ENCODE peak calls at places on chromosomes 7 and 10, in eight cellular contexts. Q is gastrocnemius medialis, N is GM23338, J is fibroblast of lung, A is tibial nerve, K is neuronal stem cell, L is heart right ventricle, H is A549. Y is an unnamed sample.

GRCh38 chr10:132137111-132138072 is 49.4 kb upstream of the DPYSL4 start:
- DNase-seq in J (no peak), H (no peak), Q (no peak), K (no peak), N (no peak), L (no peak), A (no peak), Y (no peak)

GRCh38 chr7:35802102-35802466 is 1.2 kb downstream of the SEPTIN7 start:
- DNase-seq in K (no peak), N (no peak), L (no peak), H (no peak), A (no peak), J (no peak), Q (no peak), Y (no peak)

GRCh38 chr7:31553636-31554035 is 39.7 kb downstream of the ITPRID1 start:
- DNase-seq in Q (no peak), J (no peak), L (no peak), H (no peak), A (no peak), N (no peak), K (no peak), Y (peak; percentile 26)

GRCh38 chr10:113053091-113053490 is 103.0 kb downstream of the TCF7L2 start:
- DNase-seq in J (no peak), A (no peak), Q (peak; percentile 31), K (no peak), H (no peak), L (peak; percentile 54), N (peak; percentile 67), Y (no peak)

GRCh38 chr10:24349379-24350110 is 140.6 kb downstream of the KIAA1217 start:
- DNase-seq in L (no peak), K (no peak), H (no peak), N (no peak), Q (no peak), J (peak; percentile 77), A (no peak), Y (no peak)

GRCh38 chr7:102042016-102042656 is 224.7 kb downstream of the CUX1 start:
- DNase-seq in J (peak; percentile 18), N (no peak), L (no peak), H (peak; percentile 54), K (no peak), Q (no peak), A (no peak), Y (no peak)

GRCh38 chr10:12782537-12782936 is 219.0 kb downstream of the CCDC3 start:
- DNase-seq in H (peak; percentile 61), A (no peak), Q (no peak), K (peak; percentile 27), J (peak; percentile 31), L (peak; percentile 29), N (peak; percentile 72), Y (peak; percentile 32)

GRCh38 chr10:338176-339037 is 203.2 kb downstream of the ZMYND11 start:
- DNase-seq in A (no peak), J (peak; percentile 69), L (no peak), H (peak; percentile 61), N (no peak), K (no peak), Q (no peak), Y (peak; percentile 70)

GRCh38 chr10:49320191-49320590 is 21.2 kb downstream of the C10orf71 start:
- DNase-seq in A (no peak), N (no peak), L (no peak), H (no peak), K (no peak), Q (peak; percentile 11), J (no peak), Y (no peak)

GRCh38 chr7:94512735-94513564 is 3.3 kb downstream of the CASD1 start:
- DNase-seq in J (no peak), K (no peak), H (no peak), A (no peak), Q (no peak), L (no peak), N (no peak), Y (no peak)

GRCh38 chr10:95814011-95814727 is 58.2 kb downstream of the ENTPD1 start:
- DNase-seq in A (peak; percentile 21), J (peak; percentile 74), Q (no peak), L (no peak), N (peak; percentile 30), K (no peak), H (no peak), Y (no peak)

DNA sequence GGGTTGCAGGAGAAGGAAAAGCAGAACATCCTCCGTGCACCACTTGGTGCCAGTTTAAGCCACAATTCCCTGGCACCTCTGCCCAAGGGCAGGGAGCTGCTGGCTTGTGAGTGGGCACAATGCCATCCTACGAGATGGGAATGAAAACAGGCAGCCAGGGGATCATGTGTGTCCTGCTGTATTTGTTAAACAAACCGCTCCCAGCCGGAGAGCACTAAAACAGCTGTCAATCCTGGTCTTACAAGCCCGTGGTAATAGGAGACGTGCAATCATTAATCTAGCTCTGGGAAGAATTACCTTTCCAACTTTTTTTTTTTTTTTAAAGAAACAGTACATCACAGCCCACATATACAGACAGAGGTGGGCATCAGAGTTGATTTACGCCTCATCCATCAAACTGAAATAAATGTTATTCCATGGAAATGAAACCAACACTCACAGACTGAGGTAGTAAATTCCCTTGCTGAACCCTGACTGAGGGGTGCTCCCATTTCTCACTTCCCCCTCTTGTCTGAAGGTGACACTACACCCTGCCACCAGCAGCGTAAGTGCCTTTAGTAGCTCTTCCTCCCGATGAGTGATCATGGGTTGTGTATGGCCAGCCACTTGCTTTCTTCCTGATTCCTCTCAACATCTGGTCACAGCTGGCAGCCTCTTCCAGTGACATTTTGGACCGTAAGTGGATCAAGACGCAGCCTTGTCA is 143.9 kb downstream of the TEX36 start:
- DNase-seq in H (peak; percentile 10), N (peak; percentile 18), Q (peak; percentile 21), L (no peak), K (no peak), J (no peak), A (no peak), Y (peak; percentile 63)
- H3K4me1 ChIP-seq in H (no peaks in the 10 kb centered on the region), N (no peaks in the 10 kb centered on the region), Q (no peaks in the 10 kb centered on the region), L (no peaks in the 10 kb centered on the region), K (peaks cover 1% of the 10 kb centered on the region), J (no peaks in the 10 kb centered on the region), A (no peaks in the 10 kb centered on the region), Y (no peaks in the 10 kb centered on the region)

GRCh38 chr10:103124420-103125096 is 68.5 kb downstream of the NT5C2 start:
- DNase-seq in K (no peak), H (no peak), J (no peak), L (no peak), A (no peak), N (no peak), Q (no peak), Y (no peak)

GRCh38 chr10:103117247-103117646 is 75.8 kb downstream of the NT5C2 start:
- DNase-seq in N (no peak), A (no peak), Q (no peak), H (no peak), K (no peak), J (no peak), L (no peak), Y (no peak)

GRCh38 chr10:103123282-103124033 is 69.6 kb downstream of the NT5C2 start:
- DNase-seq in H (no peak), N (no peak), A (no peak), Q (no peak), J (no peak), K (no peak), L (no peak), Y (no peak)

GRCh38 chr10:103120546-103120945 is 72.5 kb downstream of the NT5C2 start:
- DNase-seq in L (no peak), Q (no peak), H (no peak), A (no peak), J (peak; percentile 18), K (no peak), N (no peak), Y (no peak)

GRCh38 chr10:103120977-103121735 is 71.9 kb downstream of the NT5C2 start:
- DNase-seq in N (no peak), A (no peak), H (no peak), Q (no peak), K (no peak), L (no peak), J (peak; percentile 79), Y (peak; percentile 80)
- H3K4me1 ChIP-seq in N (peaks cover 10% of the 10 kb centered on the region), A (peaks cover 26% of the 10 kb centered on the region), H (peaks cover 79% of the 10 kb centered on the region), Q (peaks cover 97% of the 10 kb centered on the region), K (peaks cover 2% of the 10 kb centered on the region), L (peaks cover 38% of the 10 kb centered on the region), J (no peaks in the 10 kb centered on the region), Y (peaks cover 2% of the 10 kb centered on the region)

GRCh38 chr7:115009736-115010435 is 88.0 kb downstream of the MDFIC start:
- DNase-seq in Q (peak; percentile 58), H (no peak), N (no peak), K (no peak), L (no peak), J (peak; percentile 92), A (peak; percentile 72), Y (no peak)
- H3K4me1 ChIP-seq in Q (peaks cover 40% of the 10 kb centered on the region), H (peaks cover 36% of the 10 kb centered on the region), N (peaks cover 47% of the 10 kb centered on the region), K (peaks cover 11% of the 10 kb centered on the region), L (peaks cover 54% of the 10 kb centered on the region), J (peaks cover 8% of the 10 kb centered on the region), A (peaks cover 36% of the 10 kb centered on the region), Y (no peaks in the 10 kb centered on the region)

GRCh38 chr10:44477021-44477420 is 92.1 kb upstream of the CXCL12 start:
- DNase-seq in A (no peak), Q (no peak), N (no peak), L (no peak), J (peak; percentile 8), K (no peak), H (no peak), Y (no peak)

GRCh38 chr10:44473146-44473545 is 88.2 kb upstream of the CXCL12 start:
- DNase-seq in A (no peak), N (no peak), K (no peak), J (no peak), L (no peak), H (no peak), Q (no peak), Y (no peak)

GRCh38 chr10:44479306-44479705 is 94.4 kb upstream of the CXCL12 start:
- DNase-seq in H (no peak), K (no peak), L (no peak), N (no peak), J (no peak), Q (no peak), A (no peak), Y (no peak)

GRCh38 chr10:44476421-44476820 is 91.5 kb upstream of the CXCL12 start:
- DNase-seq in L (no peak), N (no peak), J (no peak), Q (no peak), H (no peak), A (no peak), K (no peak), Y (no peak)

DNA sequence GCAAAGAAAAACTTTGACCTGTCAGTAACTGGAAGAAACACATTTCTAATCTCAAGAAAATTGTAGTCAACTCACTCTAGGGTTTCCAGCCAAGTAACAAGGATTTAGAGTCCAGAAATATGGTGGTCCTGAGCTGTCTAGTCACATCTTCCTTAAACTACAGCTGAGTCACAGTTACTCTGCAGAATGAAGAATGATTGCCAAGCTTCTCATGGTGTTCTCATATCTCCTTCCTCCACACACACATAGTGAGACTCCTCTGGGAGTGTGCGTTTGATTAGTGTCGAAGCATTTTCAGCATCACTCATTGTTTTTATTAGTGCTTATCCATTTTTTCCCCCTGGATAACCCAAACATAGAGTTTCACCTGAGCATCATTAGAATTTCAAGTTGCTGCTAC is 93.1 kb upstream of the CXCL12 start:
- DNase-seq in H (no peak), L (no peak), A (no peak), N (no peak), K (no peak), Q (no peak), J (no peak), Y (no peak)
- H3K4me1 ChIP-seq in H (no peaks in the 10 kb centered on the region), L (peaks cover 22% of the 10 kb centered on the region), A (no peaks in the 10 kb centered on the region), N (no peaks in the 10 kb centered on the region), K (no peaks in the 10 kb centered on the region), Q (no peaks in the 10 kb centered on the region), J (no peaks in the 10 kb centered on the region), Y (no peaks in the 10 kb centered on the region)

Y was measured in small intestine.